ENCODE peak calls at places on chromosomes 12 and 14, in five cellular contexts. F is PC-3, Y is NCI-H748 treated with DMSO at 0.1 percent for 48 hours, D is globus pallidus, A is smooth muscle cell of the brain vasculature. J is an unnamed sample.

GRCh38 chr12:57430117-57430930 is 519 bp downstream of the R3HDM2 start:
- DNase-seq in F (peak), Y (peak), D (peak), A (no peak), J (peak)

GRCh38 chr12:22447223-22447622 is 97.1 kb downstream of the C2CD5 start:
- DNase-seq in F (no peak), Y (no peak), D (no peak), A (no peak), J (no peak)

GRCh38 chr12:54404061-54405004 is 14.7 kb downstream of the ITGA5 start:
- DNase-seq in F (peak), Y (peak), D (no peak), A (no peak), J (peak)

GRCh38 chr12:70290126-70290525 is 46.9 kb downstream of the CNOT2 start:
- DNase-seq in F (no peak), Y (no peak), D (no peak), A (no peak), J (no peak)

GRCh38 chr12:12807970-12808702 is 5.0 kb upstream of the DDX47 start:
- DNase-seq in F (peak), Y (peak), D (peak), A (no peak), J (peak)

GRCh38 chr14:101791919-101792572 is 30.5 kb downstream of the PPP2R5C start:
- DNase-seq in F (peak), Y (no peak), D (no peak), A (no peak), J (peak)

GRCh38 chr12:93243689-93244513 is 133.8 kb upstream of the NUDT4 start:
- DNase-seq in F (peak), Y (no peak), D (no peak), A (no peak), J (peak)

GRCh38 chr12:6378709-6379427 is 3.5 kb upstream of the SCNN1A start:
- DNase-seq in F (no peak), Y (no peak), D (peak), A (no peak), J (no peak)

GRCh38 chr12:94777936-94778335 is 127.6 kb upstream of the TMCC3 start:
- DNase-seq in F (no peak), Y (no peak), D (no peak), A (no peak), J (no peak)

GRCh38 chr12:88579941-88580871 is at the start of gene KITLG:
- DNase-seq in F (peak), Y (peak), D (peak), A (peak), J (peak)

GRCh38 chr14:93944348-93945069 is 17.4 kb downstream of the FAM181A start:
- DNase-seq in F (no peak), Y (no peak), D (no peak), A (no peak), J (no peak)

GRCh38 chr14:94382099-94382498 is 6.3 kb downstream of the SERPINA1 start:
- DNase-seq in F (no peak), Y (no peak), D (no peak), A (no peak), J (no peak)

GRCh38 chr14:30610719-30611388 is 11.3 kb upstream of the SCFD1 start:
- DNase-seq in F (peak), Y (peak), D (peak), A (peak), J (peak)

GRCh38 chr12:57628280-57629191 is 4.5 kb downstream of the B4GALNT1 start:
- DNase-seq in F (no peak), Y (no peak), D (no peak), A (no peak), J (no peak)

GRCh38 chr12:43694879-43695278 is 63.7 kb downstream of the PUS7L start:
- DNase-seq in F (no peak), Y (no peak), D (no peak), A (no peak), J (no peak)

GRCh38 chr14:103189481-103190470 is 66.5 kb downstream of the TNFAIP2 start:
- DNase-seq in F (no peak), Y (no peak), D (no peak), A (no peak), J (no peak)

GRCh38 chr12:10668526-10668925 is 5.3 kb downstream of the STYK1 start:
- DNase-seq in F (no peak), Y (no peak), D (no peak), A (no peak), J (no peak)

GRCh38 chr12:79452906-79453305 is 237.9 kb downstream of the PAWR start:
- DNase-seq in F (peak), Y (no peak), D (no peak), A (no peak), J (no peak)

GRCh38 chr12:15770021-15770420 is 19.2 kb downstream of the EPS8 start:
- DNase-seq in F (no peak), Y (no peak), D (no peak), A (no peak), J (no peak)

GRCh38 chr12:9378430-9378835 is 170.2 kb upstream of the PZP start:
- DNase-seq in F (peak), Y (no peak), D (no peak), A (no peak), J (no peak)

GRCh38 chr12:30725739-30726138 is 29.0 kb downstream of the CAPRIN2 start:
- DNase-seq in F (peak), Y (no peak), D (no peak), A (peak), J (peak)

GRCh38 chr12:109440851-109441490 is 36.1 kb downstream of the KCTD10 start:
- DNase-seq in F (no peak), Y (peak), D (no peak), A (no peak), J (no peak)

GRCh38 chr14:37579250-37579649 is 15.8 kb downstream of the FOXA1 start:
- DNase-seq in F (no peak), Y (peak), D (no peak), A (no peak), J (no peak)

GRCh38 chr12:53468286-53468685 is 16.4 kb downstream of the PCBP2 start:
- DNase-seq in F (no peak), Y (no peak), D (no peak), A (no peak), J (no peak)

J was measured in GM23248.